ENCODE peak calls at places on chromosomes 13 and 19, in seven cellular contexts. One of them, this sample, is unnamed. For H3K4me1, the result is how much of the 10 kb centered on the place peaks cover.

GRCh38 chr13:75913925-75914324 is 277.8 kb downstream of the LMO7 start:
- DNase-seq in cardiac muscle cell: no peak
- DNase-seq in DND-41: no peak
- DNase-seq in pancreas: no peak
- DNase-seq in left ventricle myocardium inferior: no peak
- DNase-seq in aorta: no peak
- DNase-seq in breast epithelium: no peak
- DNase-seq in this sample: no peak

GRCh38 chr13:85675508-85675907 is 123.7 kb downstream of the SLITRK6 start:
- DNase-seq in pancreas: no peak
- DNase-seq in cardiac muscle cell: no peak
- DNase-seq in DND-41: no peak
- DNase-seq in breast epithelium: no peak
- DNase-seq in left ventricle myocardium inferior: no peak
- DNase-seq in aorta: no peak
- DNase-seq in this sample: no peak

GRCh38 chr13:51585696-51586095 is 1.4 kb downstream of the WDFY2 start:
- DNase-seq in left ventricle myocardium inferior: no peak
- DNase-seq in aorta: no peak
- DNase-seq in pancreas: no peak
- DNase-seq in breast epithelium: no peak
- DNase-seq in cardiac muscle cell: peak
- DNase-seq in DND-41: no peak
- DNase-seq in this sample: no peak

GRCh38 chr19:53898680-53899341 is 10.3 kb upstream of the CACNG7 start:
- DNase-seq in left ventricle myocardium inferior: no peak
- DNase-seq in breast epithelium: no peak
- DNase-seq in cardiac muscle cell: no peak
- DNase-seq in DND-41: no peak
- DNase-seq in aorta: no peak
- DNase-seq in pancreas: no peak
- DNase-seq in this sample: peak

GRCh38 chr13:94198666-94199065 is 280.8 kb downstream of the DCT start:
- DNase-seq in left ventricle myocardium inferior: no peak
- DNase-seq in pancreas: no peak
- DNase-seq in cardiac muscle cell: peak
- DNase-seq in breast epithelium: no peak
- DNase-seq in DND-41: no peak
- DNase-seq in aorta: no peak
- DNase-seq in this sample: no peak

GRCh38 chr19:27971071-27971470 is 1241.9 kb downstream of the UQCRFS1 start:
- DNase-seq in cardiac muscle cell: peak
- DNase-seq in breast epithelium: no peak
- DNase-seq in aorta: no peak
- DNase-seq in pancreas: no peak
- DNase-seq in DND-41: no peak
- DNase-seq in left ventricle myocardium inferior: no peak
- DNase-seq in this sample: no peak

GRCh38 chr13:51867062-51867461 is 5.3 kb downstream of the CCDC70 start:
- DNase-seq in breast epithelium: no peak
- DNase-seq in aorta: no peak
- DNase-seq in cardiac muscle cell: no peak
- DNase-seq in DND-41: no peak
- DNase-seq in pancreas: no peak
- DNase-seq in left ventricle myocardium inferior: no peak
- DNase-seq in this sample: no peak

GRCh38 chr19:29678484-29679106 is 13.3 kb downstream of the PLEKHF1 start:
- DNase-seq in breast epithelium: peak
- DNase-seq in DND-41: no peak
- DNase-seq in pancreas: no peak
- DNase-seq in cardiac muscle cell: no peak
- DNase-seq in left ventricle myocardium inferior: peak
- DNase-seq in aorta: no peak
- DNase-seq in this sample: peak

GRCh38 chr13:30318026-30318425 is 10.7 kb upstream of the KATNAL1 start:
- DNase-seq in cardiac muscle cell: peak
- DNase-seq in breast epithelium: no peak
- DNase-seq in DND-41: no peak
- DNase-seq in left ventricle myocardium inferior: no peak
- DNase-seq in pancreas: no peak
- DNase-seq in aorta: no peak
- DNase-seq in this sample: no peak

GRCh38 chr13:113765241-113765910 is 6.3 kb downstream of the TMEM255B start:
- DNase-seq in breast epithelium: no peak
- DNase-seq in aorta: peak
- DNase-seq in DND-41: no peak
- DNase-seq in cardiac muscle cell: no peak
- DNase-seq in left ventricle myocardium inferior: no peak
- DNase-seq in pancreas: no peak
- DNase-seq in this sample: no peak

GRCh38 chr13:88162076-88162702 is 491.0 kb downstream of the SLITRK5 start:
- DNase-seq in breast epithelium: no peak
- DNase-seq in cardiac muscle cell: no peak
- DNase-seq in left ventricle myocardium inferior: no peak
- DNase-seq in aorta: no peak
- DNase-seq in pancreas: no peak
- DNase-seq in DND-41: no peak
- DNase-seq in this sample: no peak

GRCh38 chr19:18521692-18522123 is at the start of gene ELL:
- DNase-seq in aorta: no peak
- DNase-seq in DND-41: no peak
- DNase-seq in pancreas: no peak
- DNase-seq in cardiac muscle cell: no peak
- DNase-seq in breast epithelium: no peak
- DNase-seq in left ventricle myocardium inferior: no peak
- DNase-seq in this sample: no peak

GRCh38 chr13:74290324-74290773 is 156.1 kb upstream of the KLF12 start:
- DNase-seq in pancreas: no peak
- DNase-seq in DND-41: no peak
- DNase-seq in cardiac muscle cell: peak
- DNase-seq in breast epithelium: peak
- DNase-seq in aorta: no peak
- DNase-seq in left ventricle myocardium inferior: no peak
- DNase-seq in this sample: no peak

GRCh38 chr19:49855676-49856573 is 5.0 kb downstream of the PTOV1 start:
- DNase-seq in aorta: no peak
- DNase-seq in breast epithelium: no peak
- DNase-seq in pancreas: peak
- DNase-seq in cardiac muscle cell: no peak
- DNase-seq in DND-41: no peak
- DNase-seq in left ventricle myocardium inferior: no peak
- DNase-seq in this sample: no peak

GRCh38 chr19:39996218-39996810 is 546 bp upstream of the ZNF546 start:
- DNase-seq in DND-41: peak
- DNase-seq in aorta: no peak
- DNase-seq in breast epithelium: no peak
- DNase-seq in pancreas: no peak
- DNase-seq in left ventricle myocardium inferior: no peak
- DNase-seq in cardiac muscle cell: peak
- DNase-seq in this sample: no peak

GRCh38 chr13:51370116-51370515 is 30.6 kb downstream of the SERPINE3 start:
- DNase-seq in DND-41: no peak
- DNase-seq in left ventricle myocardium inferior: no peak
- DNase-seq in cardiac muscle cell: peak
- DNase-seq in breast epithelium: no peak
- DNase-seq in aorta: no peak
- DNase-seq in pancreas: no peak
- DNase-seq in this sample: no peak

GRCh38 chr19:46900341-46900740 is 39.5 kb downstream of the ARHGAP35 start:
- DNase-seq in breast epithelium: no peak
- DNase-seq in cardiac muscle cell: no peak
- DNase-seq in DND-41: no peak
- DNase-seq in aorta: no peak
- DNase-seq in pancreas: no peak
- DNase-seq in left ventricle myocardium inferior: no peak
- DNase-seq in this sample: no peak

GRCh38 chr19:47651132-47651531 is 42.2 kb downstream of the BICRA start:
- DNase-seq in pancreas: no peak
- DNase-seq in aorta: no peak
- DNase-seq in DND-41: no peak
- DNase-seq in left ventricle myocardium inferior: no peak
- DNase-seq in cardiac muscle cell: no peak
- DNase-seq in breast epithelium: no peak
- DNase-seq in this sample: no peak

GRCh38 chr19:14401468-14401867 is 17.7 kb downstream of the DDX39A start:
- DNase-seq in DND-41: no peak
- DNase-seq in pancreas: no peak
- DNase-seq in left ventricle myocardium inferior: no peak
- DNase-seq in aorta: no peak
- DNase-seq in breast epithelium: no peak
- DNase-seq in cardiac muscle cell: no peak
- DNase-seq in this sample: peak

GRCh38 chr13:29573190-29573589 is 22.3 kb downstream of the SLC7A1 start:
- DNase-seq in cardiac muscle cell: peak
- DNase-seq in breast epithelium: peak
- DNase-seq in pancreas: no peak
- DNase-seq in left ventricle myocardium inferior: no peak
- DNase-seq in DND-41: no peak
- DNase-seq in aorta: no peak
- DNase-seq in this sample: no peak

GRCh38 chr19:39246951-39247669 is 1.5 kb downstream of the IFNL4 start:
- DNase-seq in DND-41: no peak
- DNase-seq in left ventricle myocardium inferior: peak
- DNase-seq in cardiac muscle cell: peak
- DNase-seq in aorta: no peak
- DNase-seq in breast epithelium: no peak
- DNase-seq in pancreas: peak
- DNase-seq in this sample: peak

GRCh38 chr13:114057131-114058050 is 75.0 kb downstream of the RASA3 start:
- DNase-seq in pancreas: no peak
- DNase-seq in breast epithelium: no peak
- DNase-seq in DND-41: no peak
- DNase-seq in aorta: no peak
- DNase-seq in left ventricle myocardium inferior: no peak
- DNase-seq in cardiac muscle cell: no peak
- DNase-seq in this sample: peak

GRCh38 chr13:51557875-51558604 is 26.2 kb upstream of the WDFY2 start:
- DNase-seq in cardiac muscle cell: peak
- DNase-seq in breast epithelium: no peak
- DNase-seq in pancreas: no peak
- DNase-seq in left ventricle myocardium inferior: no peak
- DNase-seq in aorta: no peak
- DNase-seq in DND-41: no peak
- DNase-seq in this sample: no peak

GRCh38 chr13:31827707-31828106 is 88.4 kb downstream of the RXFP2 start:
- DNase-seq in aorta: no peak
- DNase-seq in left ventricle myocardium inferior: no peak
- DNase-seq in DND-41: no peak
- DNase-seq in breast epithelium: no peak
- DNase-seq in pancreas: no peak
- DNase-seq in cardiac muscle cell: no peak
- DNase-seq in this sample: no peak

GRCh38 chr19:7395360-7395781 is 46.6 kb downstream of the ARHGEF18 start:
- DNase-seq in cardiac muscle cell: peak
- DNase-seq in pancreas: no peak
- DNase-seq in aorta: no peak
- DNase-seq in breast epithelium: no peak
- DNase-seq in left ventricle myocardium inferior: no peak
- DNase-seq in DND-41: peak
- DNase-seq in this sample: no peak

GRCh38 chr19:20162821-20163220 is 4.2 kb upstream of the ZNF486 start:
- DNase-seq in left ventricle myocardium inferior: no peak
- DNase-seq in DND-41: peak
- DNase-seq in pancreas: no peak
- DNase-seq in cardiac muscle cell: no peak
- DNase-seq in breast epithelium: no peak
- DNase-seq in aorta: no peak
- DNase-seq in this sample: no peak

GRCh38 chr13:25281937-25282332 is 5.4 kb downstream of the MTMR6 start:
- DNase-seq in pancreas: no peak
- DNase-seq in aorta: no peak
- DNase-seq in breast epithelium: no peak
- DNase-seq in left ventricle myocardium inferior: no peak
- DNase-seq in cardiac muscle cell: no peak
- DNase-seq in DND-41: no peak
- DNase-seq in this sample: no peak
- H3K27ac ChIP-seq in pancreas: no peak
- H3K27ac ChIP-seq in aorta: no peak
- H3K27ac ChIP-seq in breast epithelium: no peak
- H3K27ac ChIP-seq in left ventricle myocardium inferior: no peak
- H3K27ac ChIP-seq in cardiac muscle cell: no peak
- H3K27ac ChIP-seq in DND-41: no peak
- H3K27ac ChIP-seq in this sample: no peak

GRCh38 chr13:71829542-71829941 is 37.5 kb downstream of the DACH1 start:
- DNase-seq in DND-41: no peak
- DNase-seq in aorta: no peak
- DNase-seq in left ventricle myocardium inferior: no peak
- DNase-seq in breast epithelium: no peak
- DNase-seq in pancreas: no peak
- DNase-seq in cardiac muscle cell: no peak
- DNase-seq in this sample: no peak
- H3K4me1 ChIP-seq in DND-41: under half
- H3K4me1 ChIP-seq in aorta: under half
- H3K4me1 ChIP-seq in left ventricle myocardium inferior: under half
- H3K4me1 ChIP-seq in breast epithelium: under half
- H3K4me1 ChIP-seq in pancreas: under half
- H3K4me1 ChIP-seq in cardiac muscle cell: under half
- H3K4me1 ChIP-seq in this sample: under half

GRCh38 chr19:48833977-48834376 is 2.3 kb downstream of the HSD17B14 start:
- DNase-seq in left ventricle myocardium inferior: no peak
- DNase-seq in DND-41: no peak
- DNase-seq in cardiac muscle cell: no peak
- DNase-seq in aorta: no peak
- DNase-seq in breast epithelium: no peak
- DNase-seq in pancreas: no peak
- DNase-seq in this sample: no peak
- H3K27ac ChIP-seq in left ventricle myocardium inferior: no peak
- H3K27ac ChIP-seq in DND-41: no peak
- H3K27ac ChIP-seq in cardiac muscle cell: no peak
- H3K27ac ChIP-seq in aorta: no peak
- H3K27ac ChIP-seq in breast epithelium: no peak
- H3K27ac ChIP-seq in pancreas: no peak
- H3K27ac ChIP-seq in this sample: no peak

DNA sequence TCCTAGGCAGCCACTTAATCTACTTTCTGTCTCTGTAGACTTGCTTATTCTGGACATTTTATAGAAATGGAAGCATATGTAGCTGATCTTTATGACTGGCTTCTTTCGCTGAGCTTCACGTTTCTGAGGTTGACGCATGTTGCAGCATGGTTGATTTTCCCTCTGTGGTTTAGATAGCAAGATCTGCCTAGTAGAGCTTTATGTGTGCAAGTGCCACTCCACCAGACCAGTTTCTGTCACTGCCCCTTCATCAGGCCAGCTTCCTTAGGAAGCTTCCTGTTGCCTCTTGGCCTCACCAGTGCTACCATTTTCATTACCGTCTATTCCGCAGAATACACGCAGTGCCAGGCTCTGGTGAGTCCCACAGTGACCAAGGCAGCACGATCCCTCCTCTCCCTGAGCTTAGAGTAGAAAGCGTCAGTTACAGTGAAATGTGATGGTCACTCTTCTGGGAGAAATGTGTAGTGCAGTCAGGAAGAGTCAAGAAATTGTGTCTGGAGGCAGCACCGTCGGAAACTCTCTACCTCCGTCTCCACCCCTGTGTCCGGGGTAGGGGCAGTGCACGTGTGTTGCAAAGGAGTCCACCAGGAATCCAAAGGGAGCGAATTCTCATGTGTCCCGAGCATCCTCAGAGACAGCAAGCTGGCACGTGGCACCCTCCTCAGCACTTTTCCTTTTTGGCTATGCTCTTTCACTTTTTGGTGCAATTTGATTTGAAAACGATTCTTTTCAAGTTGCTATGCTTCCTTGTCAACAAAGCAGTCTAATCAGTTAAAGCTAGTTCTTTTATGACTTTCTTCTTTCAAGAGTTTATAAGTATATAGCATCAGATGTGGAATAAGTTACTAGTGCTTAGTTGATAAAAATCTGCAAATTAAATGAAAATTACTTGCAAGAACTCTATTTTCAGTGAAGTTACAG is 45.4 kb upstream of the GPR183 start:
- DNase-seq in left ventricle myocardium inferior: no peak
- DNase-seq in breast epithelium: no peak
- DNase-seq in pancreas: no peak
- DNase-seq in cardiac muscle cell: no peak
- DNase-seq in aorta: no peak
- DNase-seq in DND-41: no peak
- DNase-seq in this sample: no peak
- H3K4me1 ChIP-seq in left ventricle myocardium inferior: under half
- H3K4me1 ChIP-seq in breast epithelium: under half
- H3K4me1 ChIP-seq in pancreas: under half
- H3K4me1 ChIP-seq in cardiac muscle cell: under half
- H3K4me1 ChIP-seq in aorta: under half
- H3K4me1 ChIP-seq in DND-41: under half
- H3K4me1 ChIP-seq in this sample: under half

This sample was measured in kidney.